ENCODE peak calls at places on chromosomes 7 and 10, in five cellular contexts. One of them, this sample, is unnamed.

GRCh38 chr7:150325110-150325611 is 1.8 kb upstream of the ACTR3C start:
- DNase-seq in transverse colon: no peak
- DNase-seq in PC-9: no peak
- DNase-seq in fibroblast of lung: peak
- DNase-seq in cardiac muscle cell: peak
- DNase-seq in this sample: no peak

GRCh38 chr7:68269410-68269809 is 1272.8 kb downstream of the TYW1 start:
- DNase-seq in transverse colon: no peak
- DNase-seq in PC-9: no peak
- DNase-seq in fibroblast of lung: peak
- DNase-seq in cardiac muscle cell: peak
- DNase-seq in this sample: no peak

GRCh38 chr7:129652914-129653313 is 41.4 kb downstream of the NRF1 start:
- DNase-seq in transverse colon: no peak
- DNase-seq in PC-9: no peak
- DNase-seq in fibroblast of lung: no peak
- DNase-seq in cardiac muscle cell: no peak
- DNase-seq in this sample: no peak

GRCh38 chr7:102064361-102065025 is 222.2 kb upstream of the SH2B2 start:
- DNase-seq in transverse colon: peak
- DNase-seq in PC-9: peak
- DNase-seq in fibroblast of lung: no peak
- DNase-seq in cardiac muscle cell: peak
- DNase-seq in this sample: peak

GRCh38 chr10:126749030-126749655 is 78.7 kb upstream of the C10orf90 start:
- DNase-seq in transverse colon: peak
- DNase-seq in PC-9: peak
- DNase-seq in fibroblast of lung: peak
- DNase-seq in cardiac muscle cell: peak
- DNase-seq in this sample: peak

GRCh38 chr7:16347461-16348192 is 73.7 kb downstream of the CRPPA start:
- DNase-seq in transverse colon: no peak
- DNase-seq in PC-9: no peak
- DNase-seq in fibroblast of lung: peak
- DNase-seq in cardiac muscle cell: peak
- DNase-seq in this sample: no peak

GRCh38 chr10:132919374-132920100 is 22.8 kb downstream of the CFAP46 start:
- DNase-seq in transverse colon: no peak
- DNase-seq in PC-9: no peak
- DNase-seq in fibroblast of lung: no peak
- DNase-seq in cardiac muscle cell: no peak
- DNase-seq in this sample: no peak

GRCh38 chr10:52322323-52322722 is 8.2 kb downstream of the DKK1 start:
- DNase-seq in transverse colon: no peak
- DNase-seq in PC-9: no peak
- DNase-seq in fibroblast of lung: no peak
- DNase-seq in cardiac muscle cell: no peak
- DNase-seq in this sample: no peak

GRCh38 chr7:106183952-106184351 is 71.8 kb upstream of the SYPL1 start:
- DNase-seq in transverse colon: no peak
- DNase-seq in PC-9: no peak
- DNase-seq in fibroblast of lung: no peak
- DNase-seq in cardiac muscle cell: no peak
- DNase-seq in this sample: no peak

GRCh38 chr7:141490474-141490873 is 60.7 kb upstream of the AGK start:
- DNase-seq in transverse colon: no peak
- DNase-seq in PC-9: no peak
- DNase-seq in fibroblast of lung: no peak
- DNase-seq in cardiac muscle cell: no peak
- DNase-seq in this sample: no peak

GRCh38 chr7:83824214-83824613 is 175.3 kb upstream of the SEMA3E start:
- DNase-seq in transverse colon: no peak
- DNase-seq in PC-9: no peak
- DNase-seq in fibroblast of lung: peak
- DNase-seq in cardiac muscle cell: no peak
- DNase-seq in this sample: no peak

GRCh38 chr10:100345570-100346330 is 1.3 kb upstream of the SCD start:
- DNase-seq in transverse colon: no peak
- DNase-seq in PC-9: peak
- DNase-seq in fibroblast of lung: peak
- DNase-seq in cardiac muscle cell: peak
- DNase-seq in this sample: no peak
- H3K27ac ChIP-seq in transverse colon: no peak
- H3K27ac ChIP-seq in PC-9: peak
- H3K27ac ChIP-seq in fibroblast of lung: no peak
- H3K27ac ChIP-seq in cardiac muscle cell: peak
- H3K27ac ChIP-seq in this sample: no peak

DNA sequence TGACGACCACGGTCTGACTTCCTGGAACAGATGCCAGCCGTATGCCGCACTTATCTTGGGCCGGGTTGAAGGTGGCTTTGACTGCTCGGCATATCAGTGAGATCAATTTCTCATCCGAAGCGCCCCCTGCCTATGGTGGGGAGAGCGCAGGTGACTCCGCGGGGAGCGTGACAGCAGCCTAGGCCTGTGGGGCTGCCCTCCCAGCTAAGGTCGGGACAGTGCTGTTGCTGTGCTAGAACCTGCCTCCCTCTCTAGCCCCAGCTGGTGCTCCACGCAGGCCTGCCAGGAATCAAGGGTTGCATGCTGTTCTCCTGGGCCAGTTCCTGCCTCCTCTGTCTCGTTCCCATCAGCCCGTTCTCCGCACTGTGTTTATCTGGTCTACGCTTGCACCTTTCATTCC is 49.8 kb downstream of the PODXL start:
- DNase-seq in transverse colon: no peak
- DNase-seq in PC-9: no peak
- DNase-seq in fibroblast of lung: no peak
- DNase-seq in cardiac muscle cell: no peak
- DNase-seq in this sample: no peak
- H3K4me3 ChIP-seq in transverse colon: no peak
- H3K4me3 ChIP-seq in PC-9: no peak
- H3K4me3 ChIP-seq in fibroblast of lung: no peak
- H3K4me3 ChIP-seq in cardiac muscle cell: no peak
- H3K4me3 ChIP-seq in this sample: no peak

DNA sequence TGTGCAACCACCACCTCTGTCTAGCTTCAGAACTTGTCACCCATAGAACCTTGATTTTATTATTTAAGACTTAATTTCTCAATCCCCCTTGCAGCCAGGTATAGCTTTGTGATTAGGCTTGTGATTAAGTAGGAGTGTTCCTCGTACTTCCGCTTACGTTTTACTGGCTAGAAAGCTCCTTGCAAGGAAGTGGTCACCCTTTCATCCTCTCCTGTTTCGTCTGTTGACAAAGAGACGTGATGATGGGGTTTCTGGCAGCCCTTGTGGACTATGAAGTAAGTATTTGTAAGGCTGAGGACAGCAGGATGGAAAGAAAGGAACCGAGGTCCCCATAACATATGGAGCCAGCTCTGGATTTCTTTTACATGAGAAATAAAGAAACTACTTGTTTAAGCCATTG is 86.5 kb upstream of the KDM7A start:
- DNase-seq in transverse colon: no peak
- DNase-seq in PC-9: no peak
- DNase-seq in fibroblast of lung: no peak
- DNase-seq in cardiac muscle cell: no peak
- DNase-seq in this sample: no peak
- H3K27ac ChIP-seq in transverse colon: no peak
- H3K27ac ChIP-seq in PC-9: no peak
- H3K27ac ChIP-seq in fibroblast of lung: no peak
- H3K27ac ChIP-seq in cardiac muscle cell: no peak
- H3K27ac ChIP-seq in this sample: no peak

GRCh38 chr10:11164806-11165590 is 147.3 kb downstream of the CELF2 start:
- DNase-seq in transverse colon: peak
- DNase-seq in PC-9: no peak
- DNase-seq in fibroblast of lung: peak
- DNase-seq in cardiac muscle cell: peak
- DNase-seq in this sample: no peak

GRCh38 chr10:11161910-11162309 is 144.2 kb downstream of the CELF2 start:
- DNase-seq in transverse colon: no peak
- DNase-seq in PC-9: no peak
- DNase-seq in fibroblast of lung: no peak
- DNase-seq in cardiac muscle cell: no peak
- DNase-seq in this sample: no peak

GRCh38 chr10:11160982-11161554 is 143.4 kb downstream of the CELF2 start:
- DNase-seq in transverse colon: no peak
- DNase-seq in PC-9: no peak
- DNase-seq in fibroblast of lung: no peak
- DNase-seq in cardiac muscle cell: no peak
- DNase-seq in this sample: no peak

GRCh38 chr10:11163990-11164805 is 146.5 kb downstream of the CELF2 start:
- DNase-seq in transverse colon: no peak
- DNase-seq in PC-9: no peak
- DNase-seq in fibroblast of lung: no peak
- DNase-seq in cardiac muscle cell: no peak
- DNase-seq in this sample: no peak

DNA sequence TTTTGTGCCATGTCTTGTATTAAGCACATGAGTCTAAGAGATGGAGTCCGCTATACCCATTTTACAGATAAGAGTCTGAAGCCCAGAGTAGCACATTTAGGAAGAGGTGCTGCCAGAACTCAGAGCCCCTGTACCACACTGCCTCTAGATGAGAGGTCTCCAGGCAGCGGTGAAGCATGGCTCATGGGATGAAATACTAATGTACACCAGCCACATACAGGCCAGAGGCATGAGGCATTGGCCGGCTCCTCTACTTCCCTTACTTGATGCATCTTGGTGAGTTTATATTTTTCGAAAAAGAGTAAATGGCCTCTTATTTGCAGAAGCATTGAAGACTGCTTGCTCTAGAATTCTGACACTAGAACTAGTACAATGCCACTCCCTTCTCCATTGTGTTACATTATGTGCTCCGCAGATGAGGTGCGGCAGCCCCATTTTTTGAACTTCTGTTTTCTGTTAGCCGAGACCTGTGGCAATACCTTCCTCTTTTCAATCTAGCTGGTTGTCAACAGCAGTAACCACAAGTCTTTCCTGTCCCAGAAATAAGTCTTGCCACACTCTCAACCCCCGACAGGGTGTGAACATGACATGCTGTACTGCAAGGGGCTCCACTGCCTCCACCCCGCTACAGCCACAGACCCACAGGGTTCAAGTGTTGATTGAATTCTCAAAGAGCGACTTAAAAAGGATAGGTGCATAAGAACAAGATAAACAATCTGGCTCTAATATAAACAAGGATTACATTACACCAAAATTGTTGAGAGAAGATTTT is 145.3 kb downstream of the CELF2 start:
- DNase-seq in transverse colon: peak
- DNase-seq in PC-9: no peak
- DNase-seq in fibroblast of lung: no peak
- DNase-seq in cardiac muscle cell: no peak
- DNase-seq in this sample: no peak
- H3K4me3 ChIP-seq in transverse colon: peak
- H3K4me3 ChIP-seq in PC-9: no peak
- H3K4me3 ChIP-seq in fibroblast of lung: no peak
- H3K4me3 ChIP-seq in cardiac muscle cell: no peak
- H3K4me3 ChIP-seq in this sample: no peak

GRCh38 chr7:148964510-148965267 is 63.6 kb downstream of the PDIA4 start:
- DNase-seq in transverse colon: no peak
- DNase-seq in PC-9: peak
- DNase-seq in fibroblast of lung: no peak
- DNase-seq in cardiac muscle cell: peak
- DNase-seq in this sample: peak
- H3K27ac ChIP-seq in transverse colon: peak
- H3K27ac ChIP-seq in PC-9: no peak
- H3K27ac ChIP-seq in fibroblast of lung: peak
- H3K27ac ChIP-seq in cardiac muscle cell: peak
- H3K27ac ChIP-seq in this sample: no peak

DNA sequence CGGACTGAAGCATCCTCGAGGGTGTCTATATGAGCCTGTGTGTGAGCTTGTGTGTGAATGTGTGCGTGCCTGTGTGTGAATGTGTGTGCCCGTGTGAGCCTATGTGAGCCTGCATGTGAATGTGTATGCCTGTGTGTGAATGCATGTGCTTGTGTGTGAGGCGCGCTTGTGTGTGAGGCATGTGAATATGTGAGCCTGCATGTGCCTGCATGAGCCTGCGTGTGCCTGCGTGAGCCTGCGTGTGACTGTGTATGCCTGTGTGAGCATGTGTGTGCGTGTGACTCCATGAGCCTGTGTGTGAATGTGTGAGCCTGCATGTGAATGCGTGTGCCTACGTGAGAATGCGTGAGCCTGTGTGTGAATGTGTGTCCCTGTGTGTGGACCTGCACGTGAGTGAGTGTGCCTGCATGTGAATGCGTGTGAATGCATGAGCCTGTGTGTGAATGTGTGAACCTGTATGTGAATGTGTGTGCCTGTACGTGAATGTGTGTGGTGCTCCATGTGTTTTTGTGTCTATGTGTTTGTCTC is 33.4 kb downstream of the PDGFA start:
- DNase-seq in transverse colon: no peak
- DNase-seq in PC-9: no peak
- DNase-seq in fibroblast of lung: no peak
- DNase-seq in cardiac muscle cell: no peak
- DNase-seq in this sample: no peak
- H3K4me3 ChIP-seq in transverse colon: no peak
- H3K4me3 ChIP-seq in PC-9: no peak
- H3K4me3 ChIP-seq in fibroblast of lung: no peak
- H3K4me3 ChIP-seq in cardiac muscle cell: no peak
- H3K4me3 ChIP-seq in this sample: no peak

GRCh38 chr7:139598642-139599041 is 75.2 kb downstream of the CLEC2L start:
- DNase-seq in transverse colon: no peak
- DNase-seq in PC-9: peak
- DNase-seq in fibroblast of lung: no peak
- DNase-seq in cardiac muscle cell: peak
- DNase-seq in this sample: no peak
- H3K27ac ChIP-seq in transverse colon: no peak
- H3K27ac ChIP-seq in PC-9: no peak
- H3K27ac ChIP-seq in fibroblast of lung: no peak
- H3K27ac ChIP-seq in cardiac muscle cell: no peak
- H3K27ac ChIP-seq in this sample: no peak

GRCh38 chr10:109915566-109915965 is 7.7 kb downstream of the XPNPEP1 start:
- DNase-seq in transverse colon: no peak
- DNase-seq in PC-9: no peak
- DNase-seq in fibroblast of lung: peak
- DNase-seq in cardiac muscle cell: no peak
- DNase-seq in this sample: no peak

GRCh38 chr10:109914966-109915365 is 8.3 kb downstream of the XPNPEP1 start:
- DNase-seq in transverse colon: peak
- DNase-seq in PC-9: peak
- DNase-seq in fibroblast of lung: peak
- DNase-seq in cardiac muscle cell: peak
- DNase-seq in this sample: peak

GRCh38 chr10:109913351-109913902 is 9.9 kb downstream of the XPNPEP1 start:
- DNase-seq in transverse colon: no peak
- DNase-seq in PC-9: no peak
- DNase-seq in fibroblast of lung: no peak
- DNase-seq in cardiac muscle cell: no peak
- DNase-seq in this sample: no peak

GRCh38 chr10:109912335-109913282 is 10.7 kb downstream of the XPNPEP1 start:
- DNase-seq in transverse colon: no peak
- DNase-seq in PC-9: peak
- DNase-seq in fibroblast of lung: peak
- DNase-seq in cardiac muscle cell: no peak
- DNase-seq in this sample: no peak

GRCh38 chr10:109911903-109912302 is 11.4 kb downstream of the XPNPEP1 start:
- DNase-seq in transverse colon: no peak
- DNase-seq in PC-9: no peak
- DNase-seq in fibroblast of lung: no peak
- DNase-seq in cardiac muscle cell: no peak
- DNase-seq in this sample: no peak
- H3K4me3 ChIP-seq in transverse colon: no peak
- H3K4me3 ChIP-seq in PC-9: no peak
- H3K4me3 ChIP-seq in fibroblast of lung: no peak
- H3K4me3 ChIP-seq in cardiac muscle cell: no peak
- H3K4me3 ChIP-seq in this sample: no peak

GRCh38 chr7:22860337-22860736 is 37.7 kb upstream of the TOMM7 start:
- DNase-seq in transverse colon: no peak
- DNase-seq in PC-9: no peak
- DNase-seq in fibroblast of lung: no peak
- DNase-seq in cardiac muscle cell: no peak
- DNase-seq in this sample: no peak
- H3K27ac ChIP-seq in transverse colon: peak
- H3K27ac ChIP-seq in PC-9: no peak
- H3K27ac ChIP-seq in fibroblast of lung: peak
- H3K27ac ChIP-seq in cardiac muscle cell: no peak
- H3K27ac ChIP-seq in this sample: peak

This sample was measured in SJSA1.